ENCODE peak calls at places on chromosomes 12 and 14, in five cellular contexts. P is NCI-H1417; K is activated T-cell treated with anti-CD3 and anti-CD28 coated beads, Interleukin-2, amount 50 U/mL, for 72 hours; R is stomach; I is AG20443. J is an unnamed sample.

GRCh38 chr14:97218336-97218712 is 421.1 kb downstream of the VRK1 start:
- DNase-seq in K (no peak), P (no peak), I (no peak), R (no peak), J (no peak)

GRCh38 chr12:2125651-2126050 is 72.9 kb downstream of the CACNA1C start:
- DNase-seq in I (no peak), K (no peak), R (no peak), P (no peak), J (no peak)

GRCh38 chr12:122205590-122205925 is 2.0 kb downstream of the B3GNT4 start:
- DNase-seq in R (no peak), I (no peak), P (peak), K (no peak), J (no peak)

GRCh38 chr12:107344035-107344808 is 250.9 kb upstream of the CRY1 start:
- DNase-seq in P (no peak), R (no peak), I (peak), K (no peak), J (no peak)

GRCh38 chr14:93980464-93981201 is 4.3 kb upstream of the ASB2 start:
- DNase-seq in P (no peak), R (no peak), K (no peak), I (no peak), J (no peak)

GRCh38 chr14:68896132-68896531 is 83.0 kb downstream of the ACTN1 start:
- DNase-seq in R (no peak), I (no peak), K (no peak), P (no peak), J (no peak)

GRCh38 chr14:77372304-77372841 is 4.5 kb downstream of the TMED8 start:
- DNase-seq in P (peak), I (no peak), K (no peak), R (no peak), J (no peak)

GRCh38 chr12:42372154-42372791 is 46.3 kb downstream of the PPHLN1 start:
- DNase-seq in R (no peak), K (peak), I (peak), P (peak), J (no peak)

GRCh38 chr14:61381589-61381988 is 60.2 kb downstream of the PRKCH start:
- DNase-seq in K (no peak), I (no peak), P (no peak), R (no peak), J (peak)

GRCh38 chr14:58428011-58428807 is 690 bp downstream of the KIAA0586 start:
- DNase-seq in P (peak), K (no peak), I (peak), R (no peak), J (no peak)

GRCh38 chr14:22276913-22277816 is 311.9 kb downstream of the DAD1 start:
- DNase-seq in I (peak), K (no peak), R (no peak), P (peak), J (no peak)

GRCh38 chr14:90105756-90106155 is 44.0 kb downstream of the KCNK13 start:
- DNase-seq in P (no peak), K (no peak), R (no peak), I (no peak), J (no peak)

GRCh38 chr12:51814311-51815088 is 34.0 kb downstream of the FIGNL2 start:
- DNase-seq in K (peak), R (peak), I (peak), P (peak), J (peak)

GRCh38 chr12:65800928-65801327 is 23.4 kb upstream of the HMGA2 start:
- DNase-seq in I (peak), K (no peak), R (no peak), P (no peak), J (no peak)

GRCh38 chr14:24806061-24806678 is 172.2 kb upstream of the GZMB start:
- DNase-seq in K (peak), P (peak), R (peak), I (peak), J (peak)

GRCh38 chr12:19739195-19739776 is 300.0 kb downstream of the AEBP2 start:
- DNase-seq in K (peak), P (peak), R (no peak), I (peak), J (no peak)

GRCh38 chr12:128789356-128789929 is 34.3 kb downstream of the SLC15A4 start:
- DNase-seq in P (no peak), R (no peak), I (no peak), K (no peak), J (no peak)

GRCh38 chr14:104331871-104332605 is 193.7 kb downstream of the KIF26A start:
- DNase-seq in K (no peak), P (no peak), R (peak), I (no peak), J (no peak)

GRCh38 chr14:68109132-68109531 is 289.6 kb downstream of the RAD51B start:
- DNase-seq in P (peak), R (no peak), K (no peak), I (peak), J (no peak)

GRCh38 chr12:27525373-27525772 is 1.4 kb downstream of the PPFIBP1 start:
- DNase-seq in I (peak), R (no peak), K (no peak), P (peak), J (no peak)

GRCh38 chr14:20413785-20414117 is 450 bp upstream of the TEP1 start:
- DNase-seq in P (peak), K (peak), I (no peak), R (no peak), J (no peak)

GRCh38 chr14:88554458-88555286 is at the start of gene PTPN21:
- DNase-seq in R (peak), I (peak), K (peak), P (peak), J (peak)

GRCh38 chr12:82529096-82529495 is 157.6 kb upstream of the TMTC2 start:
- DNase-seq in K (no peak), I (no peak), P (no peak), R (no peak), J (no peak)

GRCh38 chr12:124864326-124864752 is 675 bp upstream of the SCARB1 start:
- DNase-seq in K (no peak), P (no peak), I (no peak), R (no peak), J (peak)

GRCh38 chr12:128829870-128830504 is 6.2 kb upstream of the SLC15A4 start:
- DNase-seq in P (no peak), K (peak), I (no peak), R (peak), J (no peak)

GRCh38 chr14:96584199-96584906 is 82.2 kb downstream of the PAPOLA start:
- DNase-seq in I (peak), K (peak), P (peak), R (no peak), J (peak)

GRCh38 chr12:124680863-124681778 is 113.7 kb upstream of the NCOR2 start:
- DNase-seq in P (peak), R (no peak), K (peak), I (peak), J (no peak)

GRCh38 chr14:100304825-100305445 is 1.3 kb downstream of the SLC25A29 start:
- DNase-seq in I (peak), R (peak), K (no peak), P (peak), J (peak)

GRCh38 chr14:64937176-64937820 is 5.2 kb downstream of the GPX2 start:
- DNase-seq in R (no peak), K (no peak), P (peak), I (no peak), J (no peak)

GRCh38 chr12:117025481-117026151 is 73.6 kb downstream of the TESC start:
- DNase-seq in R (peak), K (peak), I (peak), P (peak), J (peak)

GRCh38 chr12:62232143-62232729 is 28.0 kb upstream of the USP15 start:
- DNase-seq in P (no peak), R (no peak), I (no peak), K (no peak), J (no peak)

GRCh38 chr14:65471038-65471878 is 58.7 kb downstream of the FUT8 start:
- DNase-seq in I (no peak), P (no peak), R (no peak), K (no peak), J (no peak)

GRCh38 chr12:121797937-121798801 is 4.7 kb upstream of the RHOF start:
- DNase-seq in P (peak), I (no peak), R (peak), K (no peak), J (peak)

GRCh38 chr12:49824416-49824815 is 3.8 kb downstream of the NCKAP5L start:
- DNase-seq in K (no peak), I (no peak), P (no peak), R (no peak), J (no peak)

GRCh38 chr12:106174876-106175275 is 36.1 kb upstream of the NUAK1 start:
- DNase-seq in R (no peak), P (no peak), I (no peak), K (no peak), J (no peak)

GRCh38 chr14:95875831-95876768 is 532 bp upstream of the TUNAR start:
- DNase-seq in P (peak), K (no peak), R (no peak), I (peak), J (no peak)

GRCh38 chr12:53128780-53129747 is 25.8 kb downstream of the SOAT2 start:
- DNase-seq in R (no peak), I (no peak), P (no peak), K (no peak), J (no peak)

GRCh38 chr14:99586761-99587462 is 17.1 kb downstream of the CCDC85C start:
- DNase-seq in R (no peak), K (no peak), P (no peak), I (no peak), J (no peak)